ENCODE peak calls at places on chromosomes 1 and 21, in seven cellular contexts. L is heart left ventricle, N is ovary, Y is IMR-90, G is HCT116, K is esophagus muscularis mucosa, A is right lobe of liver. O is an unnamed sample.

GRCh38 chr1:181216571-181216994 is 128.1 kb downstream of the IER5 start:
- DNase-seq in L (no peak), N (no peak), Y (no peak), G (no peak), K (no peak), A (no peak), O (no peak)

GRCh38 chr1:33047839-33048305 is 11.2 kb upstream of the AK2 start:
- DNase-seq in L (no peak), N (no peak), Y (peak; percentile 44), G (no peak), K (no peak), A (no peak), O (no peak)

GRCh38 chr1:27832762-27833161 is 2.2 kb downstream of the PPP1R8 start:
- DNase-seq in L (no peak), N (no peak), Y (peak; percentile 62), G (no peak), K (no peak), A (no peak), O (no peak)

GRCh38 chr1:178575611-178576331 is 62.9 kb downstream of the TEX35 start:
- DNase-seq in L (no peak), N (no peak), Y (peak; percentile 60), G (no peak), K (no peak), A (no peak), O (no peak)

GRCh38 chr1:201877877-201878339 is 10.8 kb upstream of the SHISA4 start:
- DNase-seq in L (no peak), N (no peak), Y (peak; percentile 63), G (peak; percentile 46), K (no peak), A (no peak), O (peak; percentile 65)

GRCh38 chr1:5810131-5810530 is 182.1 kb downstream of the NPHP4 start:
- DNase-seq in L (no peak), N (no peak), Y (no peak), G (no peak), K (no peak), A (no peak), O (no peak)

GRCh38 chr1:117540532-117540931 is 65.3 kb upstream of the TENT5C start:
- DNase-seq in L (no peak), N (no peak), Y (no peak), G (no peak), K (no peak), A (no peak), O (no peak)

GRCh38 chr1:33286451-33287185 is 30.3 kb downstream of the ZNF362 start:
- DNase-seq in L (no peak), N (no peak), Y (no peak), G (no peak), K (no peak), A (peak; percentile 35), O (no peak)

GRCh38 chr1:219374636-219375035 is 201.0 kb downstream of the LYPLAL1 start:
- DNase-seq in L (no peak), N (no peak), Y (peak; percentile 39), G (no peak), K (no peak), A (no peak), O (no peak)

GRCh38 chr1:224245188-224245587 is 62.1 kb downstream of the DEGS1 start:
- DNase-seq in L (peak; percentile 72), N (peak; percentile 27), Y (peak; percentile 55), G (no peak), K (no peak), A (peak; percentile 61), O (peak; percentile 38)

GRCh38 chr1:116724765-116725375 is 29.4 kb upstream of the CD2 start:
- DNase-seq in L (peak; percentile 50), N (peak; percentile 36), Y (peak; percentile 52), G (peak; percentile 38), K (no peak), A (peak; percentile 56), O (peak; percentile 74)

GRCh38 chr1:10836726-10837125 is 40.3 kb upstream of the CASZ1 start:
- DNase-seq in L (no peak), N (no peak), Y (no peak), G (no peak), K (no peak), A (no peak), O (no peak)

GRCh38 chr1:100219457-100219856 is 30.2 kb downstream of the DBT start:
- DNase-seq in L (no peak), N (no peak), Y (no peak), G (no peak), K (no peak), A (no peak), O (no peak)

GRCh38 chr21:36589352-36589971 is 109.5 kb upstream of the SIM2 start:
- DNase-seq in L (no peak), N (no peak), Y (peak; percentile 27), G (peak; percentile 59), K (no peak), A (peak; percentile 86), O (peak; percentile 47)

GRCh38 chr1:8540266-8540926 is 222.5 kb downstream of the SLC45A1 start:
- DNase-seq in L (no peak), N (no peak), Y (peak; percentile 87), G (no peak), K (no peak), A (no peak), O (no peak)

GRCh38 chr1:37932759-37933158 is 14.1 kb downstream of the INPP5B start:
- DNase-seq in L (no peak), N (no peak), Y (peak; percentile 89), G (no peak), K (no peak), A (no peak), O (no peak)

GRCh38 chr21:34794686-34795085 is 125.9 kb downstream of the CLIC6 start:
- DNase-seq in L (no peak), N (no peak), Y (no peak), G (no peak), K (peak; percentile 80), A (no peak), O (no peak)

GRCh38 chr1:84298688-84299535 is 2.6 kb upstream of the SAMD13 start:
- DNase-seq in L (peak; percentile 47), N (no peak), Y (no peak), G (no peak), K (no peak), A (peak; percentile 48), O (peak; percentile 61)

DNA sequence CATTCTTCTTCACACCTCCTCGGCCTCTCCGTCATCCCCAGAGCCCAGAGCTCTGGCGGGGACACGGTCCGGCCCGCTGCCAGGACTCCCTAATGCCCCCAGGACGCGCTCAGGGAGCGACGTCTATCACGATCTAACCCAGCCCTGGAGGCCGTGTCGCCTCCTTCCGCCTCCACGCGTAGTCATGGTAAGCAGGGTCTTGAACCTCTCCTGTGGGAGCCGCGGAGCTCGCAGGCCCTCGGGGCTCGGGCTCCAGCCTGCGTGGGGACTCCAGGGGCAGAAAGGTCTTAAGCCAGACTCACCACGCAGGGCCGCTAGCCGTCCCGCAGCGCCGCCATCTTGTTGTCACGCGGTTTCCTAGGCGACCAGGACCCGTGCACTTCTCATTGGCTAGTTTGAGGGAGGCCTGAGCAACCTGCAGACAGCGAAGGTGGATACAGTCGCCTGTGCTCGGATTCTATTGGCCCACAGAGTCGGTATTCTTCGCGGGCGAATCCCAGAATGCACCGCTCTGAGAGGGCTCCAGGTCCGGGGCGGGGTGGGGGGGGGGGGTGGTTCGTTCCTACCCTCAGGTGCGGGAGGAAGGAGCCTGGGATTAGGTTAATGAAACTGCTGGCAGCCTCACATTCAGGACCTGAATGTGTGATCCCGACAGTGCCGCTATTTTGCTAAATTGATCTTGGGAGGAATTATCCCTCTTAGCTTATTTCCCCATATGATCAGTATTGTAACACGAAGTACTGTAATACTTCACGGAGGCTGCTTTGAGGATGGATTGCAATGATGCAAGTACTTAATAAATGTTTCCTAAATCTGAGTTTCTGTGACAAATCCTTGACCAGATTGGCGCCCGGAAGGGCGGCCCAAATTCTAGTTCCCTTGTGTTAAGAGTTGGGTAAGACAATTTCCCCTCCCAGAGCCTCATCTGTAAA is at the start of gene UBXN11:
- DNase-seq in L (peak; percentile 95), N (peak; percentile 92), Y (peak; percentile 94), G (peak; percentile 94), K (peak; percentile 97), A (peak; percentile 96), O (peak; percentile 98)
- TF ChIP-seq POLR2A in L (no peak), N (no peak), Y (peak; percentile 31), G (peak; percentile 66), K (no peak), A (no peak), O (peak; percentile 47)

GRCh38 chr1:112626193-112626592 is 6.6 kb downstream of the CAPZA1 start:
- DNase-seq in L (no peak), N (no peak), Y (no peak), G (no peak), K (no peak), A (no peak), O (no peak)
- H3K4me1 ChIP-seq in L (peaks cover 4% of the 10 kb centered on the region), N (peaks cover 3% of the 10 kb centered on the region), Y (peaks cover 2% of the 10 kb centered on the region), G (peaks cover 2% of the 10 kb centered on the region), K (peaks cover 71% of the 10 kb centered on the region), A (no peaks in the 10 kb centered on the region), O (peaks cover 31% of the 10 kb centered on the region)

DNA sequence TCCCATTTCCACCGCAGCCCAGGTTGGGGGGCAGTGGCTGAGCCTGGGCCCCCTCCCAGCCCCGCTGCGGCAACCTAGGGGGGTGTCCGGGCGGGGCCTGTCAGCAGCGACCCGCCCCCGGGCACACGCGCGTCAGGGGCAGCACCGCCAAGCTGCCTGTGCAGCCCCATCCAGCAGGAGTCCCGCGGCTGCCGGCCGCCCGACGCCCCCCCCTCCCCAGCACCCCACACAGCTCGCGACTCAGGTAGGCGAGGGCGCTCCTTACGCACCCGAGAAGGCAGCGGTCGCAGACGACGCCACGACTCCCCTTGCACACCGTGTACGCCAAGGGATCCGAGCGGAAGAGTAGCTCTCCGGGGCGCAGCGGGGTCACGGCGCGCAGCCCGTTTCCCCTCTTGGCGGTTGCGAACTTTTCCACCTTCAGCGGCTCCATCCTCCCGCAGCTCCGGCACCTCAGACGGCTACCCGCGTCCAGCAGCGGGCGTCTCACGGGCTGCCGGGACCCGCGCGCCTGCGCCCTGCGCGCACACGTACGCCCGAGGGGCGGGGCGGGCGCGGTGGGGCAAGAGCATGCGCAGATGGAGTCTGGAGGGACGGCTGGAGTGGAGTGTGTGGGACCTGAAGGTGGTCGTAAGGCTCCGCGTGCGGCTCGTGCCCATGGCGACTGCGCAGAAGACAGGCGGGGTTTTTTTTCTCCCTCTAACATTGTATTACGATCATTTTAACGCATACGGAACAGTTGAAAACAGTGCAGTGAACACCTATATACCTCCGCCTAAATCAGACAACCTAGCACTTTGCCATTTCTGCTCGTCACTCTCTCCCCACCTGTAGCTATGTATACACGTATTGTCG is at the start of gene SMYD3:
- DNase-seq in L (peak; percentile 88), N (peak; percentile 62), Y (peak; percentile 66), G (peak; percentile 40), K (peak; percentile 90), A (peak; percentile 84), O (peak; percentile 73)
- TF ChIP-seq CTCF in L (no peak), N (no peak), Y (peak; percentile 21), G (no peak), K (no peak), A (peak; percentile 27), O (no peak)

GRCh38 chr1:225713281-225713680 is 60.4 kb upstream of the ENAH start:
- DNase-seq in L (no peak), N (no peak), Y (no peak), G (no peak), K (no peak), A (no peak), O (no peak)

GRCh38 chr1:225712391-225712790 is 59.5 kb upstream of the ENAH start:
- DNase-seq in L (no peak), N (no peak), Y (no peak), G (no peak), K (no peak), A (no peak), O (no peak)

GRCh38 chr1:225711236-225711937 is 58.5 kb upstream of the ENAH start:
- DNase-seq in L (no peak), N (no peak), Y (no peak), G (no peak), K (no peak), A (no peak), O (no peak)

GRCh38 chr1:225709101-225709500 is 56.2 kb upstream of the ENAH start:
- DNase-seq in L (no peak), N (no peak), Y (no peak), G (no peak), K (no peak), A (no peak), O (no peak)

GRCh38 chr1:225710804-225711203 is 57.9 kb upstream of the ENAH start:
- DNase-seq in L (no peak), N (no peak), Y (peak; percentile 22), G (peak; percentile 82), K (no peak), A (no peak), O (no peak)
- TF ChIP-seq POLR2A in L (no peak), N (no peak), Y (no peak), G (no peak), K (no peak), A (no peak), O (no peak)